ENCODE peak calls at places on chromosomes 3 and 15, in six cellular contexts. O, G, Y, T, S and A are unnamed samples.
A peak's percentile ranks its signal among the peaks of the same experiment; 100 is the strongest.

GRCh38 chr3:107817076-107817475 is 273.8 kb downstream of the CD47 start:
- DNase-seq in O (no peak), G (no peak), Y (no peak), T (no peak), S (no peak), A (no peak)

GRCh38 chr3:168165390-168166269 is 69.9 kb upstream of the GOLIM4 start:
- DNase-seq in O (peak; percentile 81), G (peak; percentile 44), Y (no peak), T (peak; percentile 91), S (peak; percentile 68), A (peak; percentile 68)

GRCh38 chr3:184485256-184485655 is 76.3 kb upstream of the EPHB3 start:
- DNase-seq in O (no peak), G (no peak), Y (no peak), T (no peak), S (no peak), A (no peak)

GRCh38 chr15:60006203-60006782 is 2.2 kb downstream of the FOXB1 start:
- DNase-seq in O (peak; percentile 36), G (peak; percentile 79), Y (no peak), T (peak; percentile 40), S (peak; percentile 35), A (peak; percentile 38)

GRCh38 chr3:170840291-170840859 is 29.6 kb downstream of the RPL22L1 start:
- DNase-seq in O (no peak), G (no peak), Y (no peak), T (peak; percentile 30), S (no peak), A (peak; percentile 18)

GRCh38 chr3:113263020-113263419 is 51.7 kb downstream of the BOC start:
- DNase-seq in O (no peak), G (no peak), Y (no peak), T (no peak), S (no peak), A (no peak)

GRCh38 chr15:48718646-48719045 is 73.1 kb upstream of the FBN1 start:
- DNase-seq in O (no peak), G (no peak), Y (no peak), T (no peak), S (no peak), A (peak; percentile 50)

GRCh38 chr15:29612701-29613100 is 209.6 kb downstream of the TJP1 start:
- DNase-seq in O (no peak), G (no peak), Y (no peak), T (no peak), S (no peak), A (peak; percentile 60)

GRCh38 chr3:114231616-114232015 is 5.8 kb downstream of the ZNF80 start:
- DNase-seq in O (no peak), G (peak; percentile 29), Y (no peak), T (no peak), S (no peak), A (no peak)

GRCh38 chr15:90665288-90666134 is 51.6 kb upstream of the BLM start:
- DNase-seq in O (peak; percentile 75), G (peak; percentile 68), Y (no peak), T (no peak), S (peak; percentile 64), A (peak; percentile 78)

GRCh38 chr15:64685230-64685886 is 90.0 kb downstream of the RBPMS2 start:
- DNase-seq in O (no peak), G (no peak), Y (no peak), T (no peak), S (no peak), A (no peak)

GRCh38 chr3:123552095-123552714 is 32.6 kb downstream of the HACD2 start:
- DNase-seq in O (no peak), G (no peak), Y (no peak), T (no peak), S (no peak), A (peak; percentile 36)

GRCh38 chr3:30693470-30694120 is 87.2 kb downstream of the TGFBR2 start:
- DNase-seq in O (peak; percentile 47), G (peak; percentile 44), Y (no peak), T (peak; percentile 91), S (peak; percentile 30), A (peak; percentile 72)

GRCh38 chr3:28577941-28578340 is 229.3 kb upstream of the AZI2 start:
- DNase-seq in O (no peak), G (no peak), Y (no peak), T (no peak), S (no peak), A (no peak)

GRCh38 chr3:182212479-182213076 is 500.9 kb downstream of the SOX2 start:
- DNase-seq in O (peak; percentile 20), G (no peak), Y (no peak), T (peak; percentile 25), S (no peak), A (peak; percentile 21)

GRCh38 chr3:118765636-118766305 is 268.9 kb downstream of the IGSF11 start:
- DNase-seq in O (no peak), G (no peak), Y (no peak), T (no peak), S (no peak), A (no peak)

GRCh38 chr3:129663045-129663446 is 56.6 kb upstream of the PLXND1 start:
- DNase-seq in O (no peak), G (no peak), Y (no peak), T (no peak), S (no peak), A (peak; percentile 8)

GRCh38 chr3:138256022-138256421 is 68.9 kb downstream of the ARMC8 start:
- DNase-seq in O (no peak), G (no peak), Y (no peak), T (no peak), S (no peak), A (peak; percentile 8)

GRCh38 chr3:126835472-126836219 is 131.6 kb downstream of the CHCHD6 start:
- DNase-seq in O (no peak), G (no peak), Y (no peak), T (peak; percentile 19), S (no peak), A (peak; percentile 42)

GRCh38 chr15:38878946-38879345 is 314.3 kb upstream of the RASGRP1 start:
- DNase-seq in O (no peak), G (no peak), Y (no peak), T (no peak), S (no peak), A (no peak)

GRCh38 chr3:81947359-81947758 is 185.9 kb upstream of the GBE1 start:
- DNase-seq in O (no peak), G (no peak), Y (no peak), T (no peak), S (no peak), A (no peak)

GRCh38 chr3:50512131-50512530 is 8.7 kb upstream of the CACNA2D2 start:
- DNase-seq in O (no peak), G (no peak), Y (no peak), T (no peak), S (no peak), A (no peak)

GRCh38 chr3:15443826-15444524 is 16.6 kb downstream of the EAF1 start:
- DNase-seq in O (no peak), G (no peak), Y (no peak), T (no peak), S (no peak), A (no peak)

GRCh38 chr3:152778001-152778400 is 56.9 kb upstream of the P2RY1 start:
- DNase-seq in O (no peak), G (no peak), Y (no peak), T (no peak), S (no peak), A (no peak)

GRCh38 chr3:58102976-58103447 is 94.8 kb downstream of the FLNB start:
- DNase-seq in O (no peak), G (no peak), Y (no peak), T (no peak), S (no peak), A (no peak)

GRCh38 chr3:101065962-101066361 is 72.7 kb upstream of the ABI3BP start:
- DNase-seq in O (no peak), G (no peak), Y (no peak), T (peak; percentile 16), S (no peak), A (peak; percentile 91)

GRCh38 chr15:40232625-40233070 is 6.2 kb upstream of the PAK6 start:
- DNase-seq in O (no peak), G (no peak), Y (no peak), T (no peak), S (no peak), A (no peak)

GRCh38 chr3:133890972-133891644 is 4.6 kb downstream of the RAB6B start:
- DNase-seq in O (no peak), G (no peak), Y (no peak), T (no peak), S (no peak), A (no peak)

GRCh38 chr3:71316378-71316777 is 267.1 kb downstream of the FOXP1 start:
- DNase-seq in O (no peak), G (no peak), Y (no peak), T (no peak), S (no peak), A (no peak)

GRCh38 chr15:28912422-28912821 is 26.6 kb downstream of the APBA2 start:
- DNase-seq in O (no peak), G (no peak), Y (no peak), T (no peak), S (no peak), A (no peak)